ENCODE peak calls at places on chromosomes 5 and 9, in eight cellular contexts. T is HEK293T; V is A549; D is AG10803; P is cardiac muscle cell; R is hypothalamus; X is CD4-positive, CD25-positive, alpha-beta regulatory T cell; U is HT1080. I is an unnamed sample.

GRCh38 chr5:172903790-172904189 is 55.4 kb upstream of the RPL26L1 start:
- DNase-seq in D (peak; percentile 94), V (no peak), R (no peak), U (peak; percentile 80), P (no peak), T (no peak), X (no peak), I (peak; percentile 88)

GRCh38 chr9:84708400-84708799 is 38.9 kb downstream of the NTRK2 start:
- DNase-seq in R (no peak), V (no peak), T (no peak), X (no peak), D (no peak), P (no peak), U (no peak), I (no peak)

GRCh38 chr5:170491479-170491878 is 12.3 kb upstream of the KCNIP1 start:
- DNase-seq in V (no peak), T (no peak), P (no peak), X (no peak), D (peak; percentile 98), R (no peak), U (peak; percentile 91), I (no peak)

GRCh38 chr5:132406144-132406783 is 36.8 kb downstream of the SLC22A5 start:
- DNase-seq in D (no peak), T (no peak), X (no peak), P (no peak), R (no peak), U (no peak), V (no peak), I (no peak)

GRCh38 chr5:34580983-34581382 is 75.1 kb upstream of the RAI14 start:
- DNase-seq in D (no peak), V (no peak), U (no peak), R (no peak), T (no peak), X (no peak), P (no peak), I (no peak)

GRCh38 chr5:141402553-141403328 is at the start of gene PCDHGA9:
- DNase-seq in P (no peak), V (no peak), D (peak; percentile 41), U (peak; percentile 25), R (no peak), X (no peak), T (peak; percentile 39), I (peak; percentile 33)

GRCh38 chr9:14139287-14139686 is 174.7 kb downstream of the NFIB start:
- DNase-seq in P (no peak), X (no peak), V (no peak), T (no peak), U (no peak), D (no peak), R (no peak), I (no peak)

GRCh38 chr5:173726848-173727557 is 110.6 kb upstream of the BOD1 start:
- DNase-seq in D (peak; percentile 14), T (no peak), P (no peak), X (no peak), V (no peak), U (no peak), R (no peak), I (no peak)

GRCh38 chr9:21668504-21668903 is 133.9 kb upstream of the MTAP start:
- DNase-seq in T (no peak), R (no peak), U (no peak), D (no peak), V (no peak), X (no peak), P (no peak), I (no peak)

GRCh38 chr5:174311121-174311520 is 265.6 kb downstream of the NSG2 start:
- DNase-seq in P (no peak), U (no peak), D (no peak), V (no peak), T (no peak), X (no peak), R (no peak), I (no peak)

GRCh38 chr5:149732500-149733128 is 2.5 kb downstream of the PPARGC1B start:
- DNase-seq in T (peak; percentile 25), P (peak; percentile 24), R (no peak), U (no peak), D (no peak), X (no peak), V (no peak), I (no peak)

GRCh38 chr9:133693116-133693515 is 45.0 kb downstream of the SARDH start:
- DNase-seq in T (no peak), R (no peak), V (no peak), X (no peak), U (no peak), P (no peak), D (no peak), I (no peak)

GRCh38 chr9:73199886-73200285 is 48.2 kb downstream of the ANXA1 start:
- DNase-seq in T (peak; percentile 40), P (peak; percentile 27), U (peak; percentile 55), D (no peak), X (no peak), V (peak; percentile 51), R (no peak), I (peak; percentile 71)

GRCh38 chr5:121525731-121526130 is 326.0 kb upstream of the FTMT start:
- DNase-seq in R (no peak), X (no peak), T (no peak), V (no peak), D (no peak), U (peak; percentile 64), P (no peak), I (no peak)

GRCh38 chr5:130324953-130325671 is 420.8 kb downstream of the CHSY3 start:
- DNase-seq in P (no peak), T (no peak), U (no peak), V (no peak), D (no peak), R (no peak), X (no peak), I (no peak)

GRCh38 chr9:18947772-18948391 is 85.1 kb downstream of the SAXO1 start:
- DNase-seq in D (no peak), P (no peak), X (no peak), U (no peak), R (no peak), T (peak; percentile 52), V (no peak), I (no peak)

GRCh38 chr9:108049671-108050494 is 560.3 kb upstream of the KLF4 start:
- DNase-seq in V (no peak), T (no peak), R (no peak), D (no peak), P (no peak), U (no peak), X (no peak), I (no peak)

GRCh38 chr5:54930736-54931135 is 54.7 kb downstream of the ESM1 start:
- DNase-seq in U (no peak), R (no peak), X (no peak), P (no peak), V (no peak), T (no peak), D (no peak), I (no peak)

GRCh38 chr5:11878846-11879245 is 25.4 kb downstream of the CTNND2 start:
- DNase-seq in V (no peak), X (no peak), T (no peak), U (no peak), D (no peak), P (no peak), R (no peak), I (no peak)

GRCh38 chr5:60497706-60498500 is 202.1 kb downstream of the DEPDC1B start:
- DNase-seq in D (peak; percentile 47), X (no peak), R (no peak), U (peak; percentile 58), T (no peak), P (no peak), V (no peak), I (no peak)

GRCh38 chr5:3654515-3654914 is 58.9 kb downstream of the IRX1 start:
- DNase-seq in V (no peak), T (no peak), P (no peak), X (no peak), R (no peak), D (no peak), U (no peak), I (no peak)

GRCh38 chr5:56175465-56175864 is 57.7 kb downstream of the ANKRD55 start:
- DNase-seq in P (peak; percentile 26), T (no peak), X (no peak), R (no peak), D (peak; percentile 85), V (no peak), U (peak; percentile 85), I (no peak)

GRCh38 chr9:77588319-77588937 is 59.7 kb downstream of the GNA14 start:
- DNase-seq in R (no peak), D (peak; percentile 90), P (peak; percentile 19), X (no peak), T (no peak), U (peak; percentile 89), V (peak; percentile 42), I (peak; percentile 9)

GRCh38 chr5:93062548-93062947 is 518.5 kb downstream of the NR2F1-AS1 start:
- DNase-seq in T (peak; percentile 40), P (peak; percentile 13), U (peak; percentile 24), R (no peak), D (no peak), V (no peak), X (no peak), I (peak; percentile 9)

GRCh38 chr5:157516016-157516415 is 56.0 kb downstream of the NIPAL4 start:
- DNase-seq in U (peak; percentile 93), X (no peak), T (no peak), P (no peak), D (peak; percentile 86), R (no peak), V (no peak), I (no peak)

GRCh38 chr9:77954018-77954417 is 77.6 kb downstream of the GNAQ start:
- DNase-seq in D (peak; percentile 60), P (no peak), R (no peak), U (no peak), T (no peak), V (no peak), X (no peak), I (no peak)

GRCh38 chr9:347667-348292 is 133.1 kb downstream of the DOCK8 start:
- DNase-seq in X (no peak), R (no peak), V (peak; percentile 35), U (peak; percentile 11), D (peak; percentile 43), T (peak; percentile 19), P (peak; percentile 50), I (peak; percentile 34)

GRCh38 chr9:93154293-93154903 is 20.3 kb upstream of the NINJ1 start:
- DNase-seq in R (no peak), D (no peak), U (no peak), P (peak; percentile 74), X (no peak), V (peak; percentile 76), T (peak; percentile 79), I (peak; percentile 49)

GRCh38 chr9:125428060-125428481 is 166.4 kb downstream of the GAPVD1 start:
- DNase-seq in X (no peak), D (no peak), T (peak; percentile 75), P (peak; percentile 37), R (no peak), V (peak; percentile 31), U (no peak), I (peak; percentile 38)

GRCh38 chr5:75156585-75156984 is 80.1 kb downstream of the ANKRD31 start:
- DNase-seq in R (no peak), T (no peak), U (no peak), V (no peak), D (no peak), X (no peak), P (no peak), I (no peak)

GRCh38 chr5:73328665-73329064 is 119.9 kb downstream of the FOXD1 start:
- DNase-seq in R (no peak), X (no peak), T (no peak), U (no peak), V (no peak), P (no peak), D (no peak), I (no peak)

GRCh38 chr9:70421272-70422180 is 7.1 kb upstream of the KLF9 start:
- DNase-seq in D (peak; percentile 48), P (no peak), V (no peak), X (peak; percentile 36), U (peak; percentile 42), T (no peak), R (peak; percentile 63), I (no peak)

GRCh38 chr5:146540421-146540820 is 24.4 kb upstream of the GPR151 start:
- DNase-seq in P (no peak), U (no peak), R (no peak), V (no peak), D (peak; percentile 46), X (no peak), T (no peak), I (no peak)

GRCh38 chr5:17679597-17680187 is 45.4 kb downstream of the TAF11L14 start:
- DNase-seq in P (no peak), D (no peak), U (peak; percentile 85), T (no peak), X (no peak), R (no peak), V (no peak), I (peak; percentile 9)

I was measured in NCI-H460.